ENCODE peak calls at places on chromosomes 1 and 21, in ten cellular contexts. One of them, this sample, is unnamed. For H3K4me1, the result is how much of the 10 kb centered on the place peaks cover.

GRCh38 chr1:211734359-211734758 is 58.9 kb upstream of the NEK2 start:
- DNase-seq in OCI-LY7: no peak
- DNase-seq in CD8-positive, alpha-beta memory T cell: no peak
- DNase-seq in neural progenitor cell: no peak
- DNase-seq in prostate gland: no peak
- DNase-seq in body of pancreas: peak
- DNase-seq in CD4-positive, CD25-positive, alpha-beta regulatory T cell: no peak
- DNase-seq in IMR-90: no peak
- DNase-seq in NT2/D1: no peak
- DNase-seq in tibial artery: no peak
- DNase-seq in this sample: no peak

GRCh38 chr1:6273380-6273891 is 12.5 kb upstream of the GPR153 start:
- DNase-seq in OCI-LY7: no peak
- DNase-seq in CD8-positive, alpha-beta memory T cell: no peak
- DNase-seq in neural progenitor cell: peak
- DNase-seq in prostate gland: no peak
- DNase-seq in body of pancreas: no peak
- DNase-seq in CD4-positive, CD25-positive, alpha-beta regulatory T cell: no peak
- DNase-seq in IMR-90: peak
- DNase-seq in NT2/D1: peak
- DNase-seq in tibial artery: no peak
- DNase-seq in this sample: no peak

GRCh38 chr1:108896160-108897150 is 19.7 kb downstream of the GPSM2 start:
- DNase-seq in OCI-LY7: no peak
- DNase-seq in CD8-positive, alpha-beta memory T cell: no peak
- DNase-seq in neural progenitor cell: no peak
- DNase-seq in prostate gland: no peak
- DNase-seq in body of pancreas: no peak
- DNase-seq in CD4-positive, CD25-positive, alpha-beta regulatory T cell: no peak
- DNase-seq in IMR-90: peak
- DNase-seq in NT2/D1: peak
- DNase-seq in tibial artery: no peak
- DNase-seq in this sample: peak

GRCh38 chr1:21490774-21491482 is 18.3 kb upstream of the ALPL start:
- DNase-seq in OCI-LY7: peak
- DNase-seq in CD8-positive, alpha-beta memory T cell: no peak
- DNase-seq in neural progenitor cell: peak
- DNase-seq in prostate gland: no peak
- DNase-seq in body of pancreas: peak
- DNase-seq in CD4-positive, CD25-positive, alpha-beta regulatory T cell: no peak
- DNase-seq in IMR-90: peak
- DNase-seq in NT2/D1: no peak
- DNase-seq in tibial artery: no peak
- DNase-seq in this sample: peak

GRCh38 chr1:44406761-44407429 is 1.8 kb downstream of the RNF220 start:
- DNase-seq in OCI-LY7: no peak
- DNase-seq in CD8-positive, alpha-beta memory T cell: peak
- DNase-seq in neural progenitor cell: peak
- DNase-seq in prostate gland: no peak
- DNase-seq in body of pancreas: no peak
- DNase-seq in CD4-positive, CD25-positive, alpha-beta regulatory T cell: no peak
- DNase-seq in IMR-90: no peak
- DNase-seq in NT2/D1: no peak
- DNase-seq in tibial artery: peak
- DNase-seq in this sample: no peak

GRCh38 chr1:186418503-186418902 is 42.4 kb downstream of the PDC start:
- DNase-seq in OCI-LY7: no peak
- DNase-seq in CD8-positive, alpha-beta memory T cell: no peak
- DNase-seq in neural progenitor cell: no peak
- DNase-seq in prostate gland: no peak
- DNase-seq in body of pancreas: no peak
- DNase-seq in CD4-positive, CD25-positive, alpha-beta regulatory T cell: no peak
- DNase-seq in IMR-90: peak
- DNase-seq in NT2/D1: no peak
- DNase-seq in tibial artery: no peak
- DNase-seq in this sample: no peak

GRCh38 chr1:235067396-235068154 is 61.1 kb downstream of the TOMM20 start:
- DNase-seq in OCI-LY7: no peak
- DNase-seq in CD8-positive, alpha-beta memory T cell: no peak
- DNase-seq in neural progenitor cell: no peak
- DNase-seq in prostate gland: peak
- DNase-seq in body of pancreas: peak
- DNase-seq in CD4-positive, CD25-positive, alpha-beta regulatory T cell: no peak
- DNase-seq in IMR-90: peak
- DNase-seq in NT2/D1: no peak
- DNase-seq in tibial artery: peak
- DNase-seq in this sample: peak

GRCh38 chr21:32481875-32482408 is 69.4 kb downstream of the EVA1C start:
- DNase-seq in OCI-LY7: no peak
- DNase-seq in CD8-positive, alpha-beta memory T cell: no peak
- DNase-seq in neural progenitor cell: no peak
- DNase-seq in prostate gland: no peak
- DNase-seq in body of pancreas: no peak
- DNase-seq in CD4-positive, CD25-positive, alpha-beta regulatory T cell: no peak
- DNase-seq in IMR-90: no peak
- DNase-seq in NT2/D1: no peak
- DNase-seq in tibial artery: no peak
- DNase-seq in this sample: no peak

GRCh38 chr1:200362421-200362820 is 47.4 kb downstream of the ZNF281 start:
- DNase-seq in OCI-LY7: no peak
- DNase-seq in CD8-positive, alpha-beta memory T cell: no peak
- DNase-seq in neural progenitor cell: peak
- DNase-seq in prostate gland: no peak
- DNase-seq in body of pancreas: no peak
- DNase-seq in CD4-positive, CD25-positive, alpha-beta regulatory T cell: no peak
- DNase-seq in IMR-90: no peak
- DNase-seq in NT2/D1: no peak
- DNase-seq in tibial artery: no peak
- DNase-seq in this sample: no peak
- H3K4me1 ChIP-seq in OCI-LY7: under half
- H3K4me1 ChIP-seq in CD8-positive, alpha-beta memory T cell: under half
- H3K4me1 ChIP-seq in neural progenitor cell: under half
- H3K4me1 ChIP-seq in prostate gland: under half
- H3K4me1 ChIP-seq in body of pancreas: under half
- H3K4me1 ChIP-seq in CD4-positive, CD25-positive, alpha-beta regulatory T cell: under half
- H3K4me1 ChIP-seq in IMR-90: under half
- H3K4me1 ChIP-seq in NT2/D1: under half
- H3K4me1 ChIP-seq in tibial artery: under half
- H3K4me1 ChIP-seq in this sample: under half

DNA sequence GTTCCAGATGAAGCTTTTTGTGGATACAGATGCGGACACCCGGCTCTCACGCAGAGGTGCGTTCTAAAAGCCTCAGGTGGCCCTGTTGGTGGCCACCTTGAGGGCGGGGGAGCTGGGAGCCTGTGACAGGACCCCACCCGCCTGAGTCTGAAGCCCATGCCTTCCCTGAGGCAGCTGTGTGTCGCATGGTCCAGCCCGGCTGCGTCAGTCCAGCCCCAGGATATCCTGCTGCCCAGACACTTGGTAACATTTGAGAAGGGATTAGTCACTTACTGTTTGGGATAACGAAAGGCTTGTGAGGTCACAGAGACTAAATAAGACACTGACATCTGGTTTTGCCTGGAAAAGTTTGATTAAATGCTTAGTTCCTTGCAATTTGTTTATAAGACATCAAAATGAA is 68.9 kb downstream of the UCK2 start:
- DNase-seq in OCI-LY7: no peak
- DNase-seq in CD8-positive, alpha-beta memory T cell: no peak
- DNase-seq in neural progenitor cell: no peak
- DNase-seq in prostate gland: no peak
- DNase-seq in body of pancreas: no peak
- DNase-seq in CD4-positive, CD25-positive, alpha-beta regulatory T cell: no peak
- DNase-seq in IMR-90: peak
- DNase-seq in NT2/D1: no peak
- DNase-seq in tibial artery: peak
- DNase-seq in this sample: no peak
- H3K4me1 ChIP-seq in OCI-LY7: under half
- H3K4me1 ChIP-seq in CD8-positive, alpha-beta memory T cell: under half
- H3K4me1 ChIP-seq in neural progenitor cell: under half
- H3K4me1 ChIP-seq in prostate gland: under half
- H3K4me1 ChIP-seq in body of pancreas: under half
- H3K4me1 ChIP-seq in CD4-positive, CD25-positive, alpha-beta regulatory T cell: under half
- H3K4me1 ChIP-seq in IMR-90: half or more
- H3K4me1 ChIP-seq in NT2/D1: under half
- H3K4me1 ChIP-seq in tibial artery: half or more
- H3K4me1 ChIP-seq in this sample: under half

GRCh38 chr1:207316141-207316540 is 5.3 kb upstream of the CD55 start:
- DNase-seq in OCI-LY7: no peak
- DNase-seq in CD8-positive, alpha-beta memory T cell: no peak
- DNase-seq in neural progenitor cell: no peak
- DNase-seq in prostate gland: peak
- DNase-seq in body of pancreas: peak
- DNase-seq in CD4-positive, CD25-positive, alpha-beta regulatory T cell: no peak
- DNase-seq in IMR-90: no peak
- DNase-seq in NT2/D1: no peak
- DNase-seq in tibial artery: no peak
- DNase-seq in this sample: no peak
- H3K4me1 ChIP-seq in OCI-LY7: under half
- H3K4me1 ChIP-seq in CD8-positive, alpha-beta memory T cell: under half
- H3K4me1 ChIP-seq in neural progenitor cell: under half
- H3K4me1 ChIP-seq in prostate gland: under half
- H3K4me1 ChIP-seq in body of pancreas: under half
- H3K4me1 ChIP-seq in CD4-positive, CD25-positive, alpha-beta regulatory T cell: under half
- H3K4me1 ChIP-seq in IMR-90: under half
- H3K4me1 ChIP-seq in NT2/D1: under half
- H3K4me1 ChIP-seq in tibial artery: under half
- H3K4me1 ChIP-seq in this sample: under half

GRCh38 chr1:34479731-34480130 is 275.1 kb upstream of the GJB5 start:
- DNase-seq in OCI-LY7: no peak
- DNase-seq in CD8-positive, alpha-beta memory T cell: no peak
- DNase-seq in neural progenitor cell: peak
- DNase-seq in prostate gland: no peak
- DNase-seq in body of pancreas: no peak
- DNase-seq in CD4-positive, CD25-positive, alpha-beta regulatory T cell: no peak
- DNase-seq in IMR-90: no peak
- DNase-seq in NT2/D1: peak
- DNase-seq in tibial artery: no peak
- DNase-seq in this sample: no peak
- H3K4me1 ChIP-seq in OCI-LY7: under half
- H3K4me1 ChIP-seq in CD8-positive, alpha-beta memory T cell: under half
- H3K4me1 ChIP-seq in neural progenitor cell: under half
- H3K4me1 ChIP-seq in prostate gland: under half
- H3K4me1 ChIP-seq in body of pancreas: under half
- H3K4me1 ChIP-seq in CD4-positive, CD25-positive, alpha-beta regulatory T cell: under half
- H3K4me1 ChIP-seq in IMR-90: under half
- H3K4me1 ChIP-seq in NT2/D1: under half
- H3K4me1 ChIP-seq in tibial artery: under half
- H3K4me1 ChIP-seq in this sample: under half

GRCh38 chr1:205449750-205450443 is 5.9 kb downstream of the BLACAT1 start:
- DNase-seq in OCI-LY7: no peak
- DNase-seq in CD8-positive, alpha-beta memory T cell: no peak
- DNase-seq in neural progenitor cell: peak
- DNase-seq in prostate gland: peak
- DNase-seq in body of pancreas: peak
- DNase-seq in CD4-positive, CD25-positive, alpha-beta regulatory T cell: no peak
- DNase-seq in IMR-90: peak
- DNase-seq in NT2/D1: peak
- DNase-seq in tibial artery: no peak
- DNase-seq in this sample: no peak

GRCh38 chr1:205451202-205451601 is 4.6 kb downstream of the BLACAT1 start:
- DNase-seq in OCI-LY7: no peak
- DNase-seq in CD8-positive, alpha-beta memory T cell: no peak
- DNase-seq in neural progenitor cell: peak
- DNase-seq in prostate gland: no peak
- DNase-seq in body of pancreas: no peak
- DNase-seq in CD4-positive, CD25-positive, alpha-beta regulatory T cell: no peak
- DNase-seq in IMR-90: no peak
- DNase-seq in NT2/D1: peak
- DNase-seq in tibial artery: no peak
- DNase-seq in this sample: no peak

GRCh38 chr1:205451759-205452164 is 4.1 kb downstream of the BLACAT1 start:
- DNase-seq in OCI-LY7: no peak
- DNase-seq in CD8-positive, alpha-beta memory T cell: no peak
- DNase-seq in neural progenitor cell: peak
- DNase-seq in prostate gland: no peak
- DNase-seq in body of pancreas: no peak
- DNase-seq in CD4-positive, CD25-positive, alpha-beta regulatory T cell: no peak
- DNase-seq in IMR-90: no peak
- DNase-seq in NT2/D1: peak
- DNase-seq in tibial artery: no peak
- DNase-seq in this sample: no peak

GRCh38 chr1:205449254-205449749 is 6.5 kb downstream of the BLACAT1 start:
- DNase-seq in OCI-LY7: no peak
- DNase-seq in CD8-positive, alpha-beta memory T cell: no peak
- DNase-seq in neural progenitor cell: peak
- DNase-seq in prostate gland: no peak
- DNase-seq in body of pancreas: no peak
- DNase-seq in CD4-positive, CD25-positive, alpha-beta regulatory T cell: no peak
- DNase-seq in IMR-90: no peak
- DNase-seq in NT2/D1: no peak
- DNase-seq in tibial artery: no peak
- DNase-seq in this sample: no peak

DNA sequence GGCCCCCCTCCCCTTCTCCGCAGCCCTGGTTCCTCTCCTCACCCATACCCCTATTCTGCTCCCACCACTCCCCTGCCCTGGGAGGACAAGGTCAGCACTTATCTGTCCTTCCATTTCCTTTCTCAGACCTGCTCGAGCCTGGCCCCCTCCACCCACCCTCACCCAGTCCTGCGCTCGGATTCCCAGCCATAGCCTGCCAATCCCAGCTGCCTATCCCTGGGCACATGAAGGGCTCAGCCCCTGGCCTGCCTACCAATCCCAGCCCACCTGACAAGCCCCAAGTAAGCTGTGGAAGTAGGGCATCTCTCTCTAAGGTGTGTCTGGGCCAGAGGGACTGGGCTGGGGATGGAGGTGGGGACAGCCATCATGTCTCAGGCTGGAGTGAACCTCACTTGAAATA is 5.4 kb downstream of the BLACAT1 start:
- DNase-seq in OCI-LY7: no peak
- DNase-seq in CD8-positive, alpha-beta memory T cell: no peak
- DNase-seq in neural progenitor cell: peak
- DNase-seq in prostate gland: no peak
- DNase-seq in body of pancreas: no peak
- DNase-seq in CD4-positive, CD25-positive, alpha-beta regulatory T cell: no peak
- DNase-seq in IMR-90: no peak
- DNase-seq in NT2/D1: no peak
- DNase-seq in tibial artery: no peak
- DNase-seq in this sample: no peak
- H3K4me1 ChIP-seq in OCI-LY7: under half
- H3K4me1 ChIP-seq in CD8-positive, alpha-beta memory T cell: under half
- H3K4me1 ChIP-seq in neural progenitor cell: half or more
- H3K4me1 ChIP-seq in prostate gland: under half
- H3K4me1 ChIP-seq in body of pancreas: under half
- H3K4me1 ChIP-seq in CD4-positive, CD25-positive, alpha-beta regulatory T cell: under half
- H3K4me1 ChIP-seq in IMR-90: under half
- H3K4me1 ChIP-seq in NT2/D1: under half
- H3K4me1 ChIP-seq in tibial artery: under half
- H3K4me1 ChIP-seq in this sample: under half

This sample was measured in adrenal gland.